ENCODE peak calls at places on chromosome 20, in five cellular contexts. R is body of pancreas, C is NCI-H524 treated with DMSO at 0.1 percent for 48 hours, J is amniotic stem cell, B is fibroblast of pulmonary artery. K is an unnamed sample.

GRCh38 chr20:49583669-49584417 is 15.9 kb upstream of the PTGIS start:
- DNase-seq in R (peak), C (peak), J (peak), B (peak), K (no peak)

GRCh38 chr20:58081842-58082241 is 146.6 kb downstream of the ANKRD60 start:
- DNase-seq in R (no peak), C (no peak), J (no peak), B (peak), K (no peak)

GRCh38 chr20:46569961-46570360 is 19.5 kb upstream of the OCSTAMP start:
- DNase-seq in R (no peak), C (no peak), J (no peak), B (no peak), K (no peak)

GRCh38 chr20:34992751-34993417 is 37.2 kb downstream of the MYH7B start:
- DNase-seq in R (no peak), C (no peak), J (no peak), B (no peak), K (no peak)

GRCh38 chr20:50339196-50339901 is 148.7 kb downstream of the CEBPB start:
- DNase-seq in R (no peak), C (no peak), J (peak), B (peak), K (no peak)

GRCh38 chr20:41524980-41525613 is 93.1 kb downstream of the CHD6 start:
- DNase-seq in R (peak), C (no peak), J (no peak), B (peak), K (no peak)

GRCh38 chr20:32610897-32611218 is 25.7 kb upstream of the NOL4L start:
- DNase-seq in R (no peak), C (no peak), J (no peak), B (no peak), K (no peak)

GRCh38 chr20:31569163-31570020 is 35.7 kb upstream of the ID1 start:
- DNase-seq in R (peak), C (no peak), J (no peak), B (peak), K (peak)

GRCh38 chr20:56636701-56637100 is 7.6 kb downstream of the TFAP2C start:
- DNase-seq in R (no peak), C (no peak), J (peak), B (no peak), K (no peak)

GRCh38 chr20:9131841-9132240 is 63.0 kb downstream of the PLCB4 start:
- DNase-seq in R (no peak), C (no peak), J (no peak), B (no peak), K (no peak)

GRCh38 chr20:64102647-64103354 is 4.6 kb downstream of the NPBWR2 start:
- DNase-seq in R (no peak), C (peak), J (no peak), B (no peak), K (no peak)

GRCh38 chr20:23628402-23629016 is 9.2 kb downstream of the CST3 start:
- DNase-seq in R (no peak), C (no peak), J (no peak), B (no peak), K (no peak)

GRCh38 chr20:15814360-15814759 is 758.9 kb downstream of the KIF16B start:
- DNase-seq in R (no peak), C (no peak), J (no peak), B (no peak), K (no peak)

K was measured in effector CD4-positive, alpha-beta T cell.